ENCODE peak calls at places on chromosomes 4 and X, in six cellular contexts. M, I, B, E, K and A are unnamed samples.

GRCh38 chrX:2325076-2325784 is 175.5 kb downstream of the DHRSX start:
- DNase-seq in B (peak), M (no peak), E (no peak), K (no peak), I (peak), A (no peak)

GRCh38 chr4:145716200-145716599 is 36.3 kb downstream of the C4orf51 start:
- DNase-seq in B (no peak), E (no peak), I (no peak), K (no peak), M (no peak), A (no peak)

GRCh38 chr4:30802622-30803323 is 82.6 kb downstream of the PCDH7 start:
- DNase-seq in I (no peak), K (no peak), M (no peak), B (peak), E (no peak), A (no peak)

GRCh38 chr4:986428-986948 is 356 bp upstream of the IDUA start:
- DNase-seq in M (no peak), B (no peak), K (no peak), I (no peak), E (no peak), A (no peak)

GRCh38 chr4:110613710-110614109 is 9.2 kb downstream of the PITX2 start:
- DNase-seq in M (no peak), I (no peak), K (no peak), B (no peak), E (no peak), A (no peak)

GRCh38 chrX:46865281-46865680 is 28.4 kb downstream of the RP2 start:
- DNase-seq in K (peak), E (no peak), B (peak), I (no peak), M (no peak), A (peak)

GRCh38 chr4:680565-680930 is 6.2 kb downstream of the MYL5 start:
- DNase-seq in I (peak), E (no peak), B (no peak), K (no peak), M (no peak), A (no peak)

GRCh38 chr4:156779774-156780173 is 191.8 kb downstream of the PDGFC start:
- DNase-seq in M (no peak), B (peak), I (no peak), E (no peak), K (peak), A (no peak)

GRCh38 chrX:130741584-130741983 is 161.4 kb downstream of the ENOX2 start:
- DNase-seq in K (no peak), E (no peak), M (no peak), I (no peak), B (peak), A (no peak)

GRCh38 chr4:120733968-120734367 is 188.6 kb downstream of the PRDM5 start:
- DNase-seq in E (no peak), M (no peak), B (no peak), K (no peak), I (no peak), A (no peak)

GRCh38 chr4:100109921-100110320 is 80.3 kb downstream of the DDIT4L start:
- DNase-seq in I (no peak), E (no peak), K (no peak), B (no peak), M (no peak), A (no peak)

GRCh38 chr4:1408418-1408817 is 2.2 kb upstream of the NKX1-1 start:
- DNase-seq in M (no peak), I (no peak), K (no peak), B (no peak), E (no peak), A (no peak)

GRCh38 chr4:47145630-47146029 is 114.3 kb downstream of the GABRB1 start:
- DNase-seq in I (no peak), K (peak), B (peak), E (no peak), M (no peak), A (no peak)

GRCh38 chrX:69082055-69082752 is 83.0 kb downstream of the PJA1 start:
- DNase-seq in K (no peak), M (no peak), E (no peak), B (no peak), I (no peak), A (no peak)

GRCh38 chrX:17860179-17860780 is 818 bp downstream of the RAI2 start:
- DNase-seq in M (peak), K (no peak), B (peak), E (no peak), I (no peak), A (no peak)

GRCh38 chr4:176753049-176753448 is 39.7 kb downstream of the VEGFC start:
- DNase-seq in B (peak), I (no peak), M (no peak), E (no peak), K (no peak), A (no peak)

GRCh38 chr4:82223715-82224114 is 150.1 kb downstream of the HNRNPD start:
- DNase-seq in E (no peak), M (no peak), K (no peak), B (no peak), I (no peak), A (no peak)

GRCh38 chr4:93157984-93158383 is 670.6 kb upstream of the ATOH1 start:
- DNase-seq in E (no peak), I (no peak), B (no peak), K (no peak), M (no peak), A (no peak)

GRCh38 chr4:45317276-45317675 is 590.9 kb upstream of the GNPDA2 start:
- DNase-seq in K (no peak), I (no peak), B (no peak), E (no peak), M (no peak), A (no peak)

GRCh38 chrX:43676960-43677582 is 21.0 kb downstream of the MAOA start:
- DNase-seq in I (no peak), B (no peak), M (no peak), K (peak), E (no peak), A (peak)

GRCh38 chrX:6693051-6693450 is 158.1 kb upstream of the VCX3A start:
- DNase-seq in E (no peak), K (no peak), M (peak), I (no peak), B (no peak), A (no peak)
- TF ChIP-seq JUN in E (no peak), K (no peak), M (no peak), I (no peak), B (no peak), A (no peak)

DNA sequence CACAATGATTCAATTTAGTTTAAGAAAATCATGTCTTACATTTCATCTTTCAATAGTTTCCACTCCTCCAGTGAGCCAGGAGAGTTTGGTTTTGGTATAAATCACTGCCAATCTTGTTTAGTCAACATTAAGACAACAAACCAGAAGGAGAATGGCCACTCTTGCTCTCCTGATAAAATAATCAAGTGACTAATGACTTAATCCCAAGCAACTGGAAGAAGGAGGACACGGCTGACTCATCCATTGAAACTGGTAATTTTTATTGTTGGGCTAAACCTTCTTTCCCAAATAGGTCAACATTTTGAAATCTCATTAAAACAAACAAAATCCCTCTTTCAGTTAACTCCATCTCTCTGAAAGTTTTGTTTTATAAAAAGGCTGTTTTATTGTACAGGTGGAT is 230.2 kb downstream of the CLCN4 start:
- DNase-seq in M (no peak), K (no peak), I (no peak), B (no peak), E (no peak), A (peak)
- TF ChIP-seq JUN in M (no peak), K (no peak), I (no peak), B (no peak), E (no peak), A (no peak)

GRCh38 chrX:23383411-23383810 is 48.8 kb downstream of the PTCHD1 start:
- DNase-seq in E (no peak), K (no peak), B (no peak), M (no peak), I (no peak), A (no peak)
- TF ChIP-seq JUN in E (no peak), K (no peak), B (no peak), M (no peak), I (no peak), A (no peak)

GRCh38 chr4:13464973-13465372 is 19.2 kb downstream of the RAB28 start:
- DNase-seq in B (no peak), K (no peak), I (no peak), M (no peak), E (no peak), A (no peak)

GRCh38 chr4:13464543-13464942 is 19.6 kb downstream of the RAB28 start:
- DNase-seq in B (no peak), I (no peak), E (no peak), K (no peak), M (no peak), A (no peak)

DNA sequence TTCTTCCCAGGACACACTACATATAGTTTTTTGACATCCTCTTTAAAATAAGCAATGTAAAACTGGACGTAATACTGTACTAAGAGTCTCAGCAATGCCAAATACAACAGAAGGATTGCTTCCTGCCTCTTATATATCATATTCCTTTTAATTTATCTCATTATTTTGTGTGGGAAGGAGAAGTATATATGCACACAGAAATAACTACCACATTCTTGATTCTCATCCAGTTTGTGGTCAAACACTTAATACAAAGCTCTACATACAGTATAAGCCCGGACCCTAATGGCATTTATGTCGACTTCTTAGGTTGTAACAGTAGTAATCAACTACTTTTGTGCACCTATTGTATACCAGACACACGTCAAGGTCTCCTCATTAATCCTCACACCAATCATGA is 22.6 kb downstream of the RAB28 start:
- DNase-seq in E (no peak), M (no peak), B (no peak), I (no peak), K (no peak), A (no peak)
- TF ChIP-seq JUN in E (no peak), M (no peak), B (no peak), I (no peak), K (no peak), A (no peak)

DNA sequence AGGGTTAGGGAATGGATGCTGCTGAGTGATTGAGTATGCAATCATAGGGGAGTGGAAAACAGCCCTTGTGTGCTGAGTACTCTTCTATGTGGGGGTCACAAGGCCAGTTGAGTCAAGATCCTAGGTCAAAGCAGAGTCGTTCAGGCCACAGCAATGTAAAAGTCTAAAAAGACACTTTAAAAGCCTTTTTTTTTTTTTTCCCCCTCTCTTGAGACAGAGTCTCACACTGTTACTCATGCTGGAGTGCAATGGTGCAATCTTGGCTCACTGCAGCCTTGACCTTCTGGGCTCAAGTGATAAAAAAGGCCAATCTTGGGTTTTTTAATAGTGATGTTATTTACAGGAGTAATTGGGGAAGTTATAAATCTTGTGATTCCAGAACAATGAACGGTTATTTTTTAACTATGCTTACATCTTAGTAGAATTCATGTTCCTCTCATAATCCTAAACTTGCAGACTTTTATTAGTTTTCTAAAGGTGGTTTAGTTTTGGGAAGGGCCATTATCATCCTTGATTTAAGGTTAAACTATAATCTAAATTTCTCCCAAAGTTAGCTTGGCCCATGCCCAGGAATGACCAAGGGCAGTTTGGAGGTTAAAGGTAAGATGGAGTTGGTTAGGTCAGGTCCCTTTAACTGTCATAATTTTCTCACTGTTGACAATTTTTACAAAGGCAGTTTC is 82.2 kb upstream of the BMP2K start:
- DNase-seq in E (no peak), K (no peak), M (no peak), B (no peak), I (no peak), A (no peak)
- TF ChIP-seq JUN in E (no peak), K (no peak), M (no peak), B (no peak), I (no peak), A (no peak)

GRCh38 chrX:97898798-97899197 is 1015.1 kb downstream of the RPA4 start:
- DNase-seq in B (peak), K (no peak), M (no peak), I (no peak), E (no peak), A (no peak)
- TF ChIP-seq JUN in B (no peak), K (no peak), M (no peak), I (no peak), E (no peak), A (no peak)

GRCh38 chr4:13543091-13543581 is 1.2 kb downstream of the NKX3-2 start:
- DNase-seq in I (no peak), B (no peak), E (no peak), K (no peak), M (no peak), A (no peak)

GRCh38 chr4:13542577-13543042 is 1.7 kb downstream of the NKX3-2 start:
- DNase-seq in E (no peak), K (no peak), I (no peak), M (no peak), B (no peak), A (no peak)

GRCh38 chr4:13541176-13541604 is 3.1 kb downstream of the NKX3-2 start:
- DNase-seq in B (no peak), I (no peak), K (no peak), M (no peak), E (no peak), A (no peak)

GRCh38 chr4:13540446-13541175 is 3.7 kb downstream of the NKX3-2 start:
- DNase-seq in B (no peak), I (no peak), M (no peak), K (no peak), E (no peak), A (no peak)

GRCh38 chr4:13541720-13542576 is 2.4 kb downstream of the NKX3-2 start:
- DNase-seq in K (no peak), M (peak), B (no peak), I (no peak), E (no peak), A (no peak)
- TF ChIP-seq JUN in K (no peak), M (no peak), B (no peak), I (no peak), E (no peak), A (no peak)